ENCODE peak calls at places on chromosomes 16 and 17, in nine cellular contexts. G is H1, N is GM10248, Q is endothelial cell, A is stomach, O is HCT116, F is Peyer's patch, V is nephron progenitor cell, J is tibial artery. B is an unnamed sample.

GRCh38 chr17:77386502-77387192 is 245.9 kb downstream of the SEC14L1 start:
- DNase-seq in G (no peak), N (no peak), Q (no peak), A (no peak), O (no peak), F (no peak), V (no peak), J (no peak), B (no peak)

GRCh38 chr16:79661578-79661977 is 61.0 kb upstream of the MAF start:
- DNase-seq in G (no peak), N (no peak), Q (no peak), A (no peak), O (no peak), F (no peak), V (no peak), J (no peak), B (no peak)

GRCh38 chr17:1834378-1835149 is 4.8 kb downstream of the RPA1 start:
- DNase-seq in G (no peak), N (peak; percentile 81), Q (no peak), A (no peak), O (no peak), F (no peak), V (no peak), J (no peak), B (peak; percentile 80)

GRCh38 chr17:52071712-52072111 is 86.8 kb downstream of the CA10 start:
- DNase-seq in G (no peak), N (no peak), Q (no peak), A (no peak), O (no peak), F (no peak), V (no peak), J (no peak), B (no peak)

GRCh38 chr17:75240394-75241142 is 20.8 kb downstream of the GGA3 start:
- DNase-seq in G (no peak), N (peak; percentile 54), Q (peak; percentile 71), A (no peak), O (peak; percentile 35), F (no peak), V (peak; percentile 57), J (no peak), B (no peak)

GRCh38 chr16:29316673-29317237 is 89.8 kb downstream of the NPIPB11 start:
- DNase-seq in G (no peak), N (no peak), Q (no peak), A (no peak), O (no peak), F (no peak), V (no peak), J (peak; percentile 48), B (no peak)

GRCh38 chr16:83717308-83717707 is 90.5 kb upstream of the HSBP1 start:
- DNase-seq in G (no peak), N (no peak), Q (no peak), A (no peak), O (no peak), F (no peak), V (no peak), J (no peak), B (no peak)

GRCh38 chr16:3880623-3881498 is at the start of gene CREBBP:
- DNase-seq in G (peak; percentile 41), N (peak; percentile 94), Q (peak; percentile 91), A (peak; percentile 91), O (peak; percentile 63), F (peak; percentile 93), V (peak; percentile 91), J (peak; percentile 93), B (peak; percentile 98)

GRCh38 chr17:73309727-73310555 is 1.9 kb downstream of the CDC42EP4 start:
- DNase-seq in G (no peak), N (no peak), Q (peak; percentile 16), A (peak; percentile 78), O (no peak), F (peak; percentile 83), V (peak; percentile 57), J (no peak), B (no peak)

GRCh38 chr17:60386475-60387058 is 5.4 kb downstream of the USP32 start:
- DNase-seq in G (no peak), N (no peak), Q (no peak), A (no peak), O (no peak), F (no peak), V (no peak), J (no peak), B (no peak)

GRCh38 chr16:17424771-17425170 is 46.0 kb downstream of the XYLT1 start:
- DNase-seq in G (no peak), N (no peak), Q (no peak), A (no peak), O (no peak), F (no peak), V (no peak), J (no peak), B (no peak)

GRCh38 chr16:386641-387156 is 4.9 kb upstream of the PGAP6 start:
- DNase-seq in G (no peak), N (no peak), Q (no peak), A (no peak), O (no peak), F (no peak), V (no peak), J (no peak), B (no peak)
- TF ChIP-seq CTCF in G (no peak), N (no peak), Q (no peak), A (no peak), O (no peak), F (no peak), V (no peak), J (no peak), B (no peak)

GRCh38 chr17:65438708-65439294 is 122.6 kb downstream of the AXIN2 start:
- DNase-seq in G (no peak), N (no peak), Q (no peak), A (no peak), O (no peak), F (no peak), V (no peak), J (no peak), B (no peak)
- TF ChIP-seq CTCF in G (no peak), N (no peak), Q (no peak), A (no peak), O (no peak), F (no peak), V (no peak), J (no peak), B (no peak)

GRCh38 chr16:22775220-22775912 is 38.6 kb upstream of the HS3ST2 start:
- DNase-seq in G (no peak), N (no peak), Q (no peak), A (no peak), O (no peak), F (no peak), V (no peak), J (no peak), B (no peak)
- TF ChIP-seq CTCF in G (no peak), N (no peak), Q (no peak), A (no peak), O (no peak), F (no peak), V (no peak), J (no peak), B (no peak)

GRCh38 chr16:85697441-85697840 is 8.7 kb upstream of the GINS2 start:
- DNase-seq in G (no peak), N (no peak), Q (no peak), A (no peak), O (no peak), F (no peak), V (no peak), J (no peak), B (no peak)

GRCh38 chr16:85698459-85699223 is 9.9 kb upstream of the GINS2 start:
- DNase-seq in G (no peak), N (no peak), Q (no peak), A (no peak), O (no peak), F (no peak), V (no peak), J (no peak), B (no peak)

GRCh38 chr16:85699628-85700027 is 10.9 kb upstream of the GINS2 start:
- DNase-seq in G (no peak), N (no peak), Q (no peak), A (no peak), O (no peak), F (no peak), V (no peak), J (no peak), B (no peak)

GRCh38 chr16:85696761-85697160 is 8.0 kb upstream of the GINS2 start:
- DNase-seq in G (no peak), N (no peak), Q (no peak), A (no peak), O (no peak), F (no peak), V (no peak), J (no peak), B (no peak)

GRCh38 chr16:85699224-85699558 is 10.4 kb upstream of the GINS2 start:
- DNase-seq in G (no peak), N (no peak), Q (no peak), A (no peak), O (no peak), F (no peak), V (peak; percentile 28), J (no peak), B (no peak)
- TF ChIP-seq CTCF in G (peak; percentile 64), N (no peak), Q (no peak), A (no peak), O (no peak), F (no peak), V (no peak), J (no peak), B (no peak)

DNA sequence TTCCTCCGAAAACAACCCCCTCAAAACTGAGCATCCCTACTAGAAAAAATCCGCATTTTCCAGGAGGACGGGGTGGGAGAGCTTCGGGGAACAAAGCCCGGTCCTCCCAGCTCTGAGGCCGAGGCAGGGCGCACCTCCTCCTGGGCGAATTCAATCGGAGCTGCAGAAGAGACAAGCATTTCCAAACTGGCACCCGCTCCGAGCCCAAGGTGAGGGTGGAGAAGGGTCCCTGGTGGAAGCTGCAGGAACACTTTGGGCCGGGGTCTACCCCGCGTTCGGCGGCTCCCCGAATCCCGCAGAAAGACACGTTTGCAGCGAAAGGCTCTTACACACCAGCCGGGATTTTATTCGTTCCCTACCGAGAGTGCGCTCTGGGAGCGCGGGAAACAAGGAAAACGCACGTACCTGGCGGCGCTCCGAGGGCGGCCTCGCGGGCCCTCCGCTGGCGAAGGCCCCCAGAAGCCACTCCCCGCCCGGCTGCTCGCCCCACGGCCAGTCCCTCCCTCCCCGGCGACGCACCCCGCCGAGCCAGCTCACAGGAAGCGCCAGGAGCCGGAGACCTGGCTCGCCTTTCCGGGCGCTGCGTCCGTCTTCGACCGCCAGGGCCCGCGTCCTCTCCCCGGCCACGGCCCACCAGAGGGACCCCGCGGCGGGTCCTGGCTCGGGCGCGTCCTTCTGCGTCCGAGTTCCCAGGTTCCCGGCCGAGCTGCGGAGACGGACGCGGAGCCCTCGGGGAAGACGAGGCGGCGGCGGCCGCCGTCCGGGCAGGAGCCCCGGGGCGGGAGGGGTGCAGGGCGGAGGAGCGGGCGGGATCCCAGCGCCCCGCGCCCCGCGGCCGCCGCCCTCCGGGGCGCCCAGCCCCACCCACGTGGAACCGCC is 49.8 kb upstream of the BAHCC1 start:
- DNase-seq in G (no peak), N (peak; percentile 88), Q (peak; percentile 90), A (peak; percentile 92), O (no peak), F (peak; percentile 94), V (peak; percentile 75), J (peak; percentile 94), B (peak; percentile 94)
- TF ChIP-seq CTCF in G (no peak), N (no peak), Q (peak; percentile 60), A (peak; percentile 32), O (peak; percentile 36), F (peak; percentile 54), V (peak; percentile 5), J (peak; percentile 32), B (no peak)